ENCODE peak calls at places on chromosomes 3 and 15, in four cellular contexts. J, X, V and F are unnamed samples.

GRCh38 chr15:40344631-40345120 is 3.9 kb upstream of the CCDC9B start:
- DNase-seq in X (peak), V (no peak), J (peak), F (peak)

GRCh38 chr15:31487811-31488436 is 161.3 kb downstream of the KLF13 start:
- DNase-seq in J (peak), X (no peak), V (peak), F (no peak)

GRCh38 chr3:37973250-37974054 is 17.1 kb upstream of the VILL start:
- DNase-seq in X (no peak), J (no peak), V (no peak), F (no peak)

GRCh38 chr3:2156244-2156847 is 57.7 kb downstream of the CNTN4 start:
- DNase-seq in X (no peak), V (peak), J (peak), F (no peak)

GRCh38 chr15:60120100-60120499 is 116.0 kb downstream of the FOXB1 start:
- DNase-seq in V (no peak), J (no peak), X (no peak), F (no peak)

GRCh38 chr15:50206020-50206419 is 24.0 kb downstream of the SLC27A2 start:
- DNase-seq in X (no peak), V (no peak), J (no peak), F (no peak)

GRCh38 chr15:67130673-67131601 is 65.5 kb downstream of the SMAD3 start:
- DNase-seq in J (no peak), V (no peak), X (no peak), F (no peak)

GRCh38 chr3:28799084-28799483 is 450.5 kb upstream of the AZI2 start:
- DNase-seq in V (no peak), X (no peak), J (no peak), F (no peak)

GRCh38 chr15:63843901-63844317 is 10.2 kb upstream of the HERC1 start:
- DNase-seq in X (no peak), V (no peak), J (no peak), F (no peak)

GRCh38 chr15:40430271-40430805 is 10.4 kb upstream of the BAHD1 start:
- DNase-seq in J (no peak), V (no peak), X (no peak), F (no peak)

GRCh38 chr15:67474405-67475080 is 46.4 kb upstream of the C15orf61 start:
- DNase-seq in J (no peak), V (no peak), X (no peak), F (no peak)

GRCh38 chr15:68028808-68029207 is 25.3 kb upstream of the PIAS1 start:
- DNase-seq in J (no peak), X (no peak), V (no peak), F (no peak)

GRCh38 chr15:61205427-61205826 is 23.7 kb downstream of the RORA start:
- DNase-seq in V (no peak), J (no peak), X (no peak), F (peak)

GRCh38 chr3:126911162-126912026 is 71.5 kb upstream of the PLXNA1 start:
- DNase-seq in V (no peak), J (no peak), X (peak), F (peak)

GRCh38 chr15:90106522-90107117 is 4.4 kb upstream of the IDH2 start:
- DNase-seq in X (no peak), J (no peak), V (no peak), F (no peak)

GRCh38 chr3:80733522-80734176 is 965.9 kb upstream of the ROBO1 start:
- DNase-seq in J (no peak), X (no peak), V (peak), F (peak)

GRCh38 chr15:58605931-58606330 is 143.6 kb downstream of the ADAM10 start:
- DNase-seq in X (no peak), J (no peak), V (no peak), F (no peak)

GRCh38 chr3:14297305-14297704 is 105.1 kb upstream of the SLC6A6 start:
- DNase-seq in X (no peak), J (no peak), V (no peak), F (no peak)

GRCh38 chr3:36373084-36373483 is 7.2 kb upstream of the STAC start:
- DNase-seq in V (no peak), X (no peak), J (no peak), F (no peak)

GRCh38 chr3:118955914-118956556 is 78.6 kb downstream of the IGSF11 start:
- DNase-seq in X (no peak), V (no peak), J (no peak), F (no peak)

GRCh38 chr15:85800460-85801123 is 5.9 kb upstream of the KLHL25 start:
- DNase-seq in V (no peak), J (peak), X (no peak), F (no peak)

GRCh38 chr3:123702720-123703119 is 117.9 kb upstream of the HACD2 start:
- DNase-seq in J (no peak), X (no peak), V (no peak), F (no peak)

GRCh38 chr3:99704417-99704816 is 66.0 kb downstream of the COL8A1 start:
- DNase-seq in J (no peak), V (no peak), X (no peak), F (no peak)
- TF ChIP-seq CTCF in J (no peak), V (no peak), X (no peak), F (no peak)

DNA sequence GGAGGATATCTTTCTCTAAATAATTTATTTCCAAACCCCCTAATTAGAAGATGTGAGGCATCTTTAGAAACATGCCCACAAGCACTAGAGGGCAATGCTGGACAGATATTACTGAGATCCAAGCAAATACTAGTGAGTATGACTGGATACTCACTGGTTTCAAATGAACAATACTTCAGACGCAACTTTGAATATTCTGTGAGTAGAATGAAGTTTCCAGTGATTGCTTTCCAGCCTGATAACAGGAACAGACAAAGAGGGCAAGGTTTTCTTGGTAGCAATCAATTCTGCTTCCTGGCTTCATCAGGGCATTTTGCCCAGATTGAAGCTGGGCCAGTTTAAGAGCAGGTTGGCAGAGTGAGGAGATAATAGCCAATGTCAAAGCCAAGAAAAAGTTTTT is 442.6 kb upstream of the PDZRN3 start:
- DNase-seq in J (no peak), V (no peak), X (no peak), F (no peak)
- TF ChIP-seq CTCF in J (peak), V (peak), X (no peak), F (no peak)

DNA sequence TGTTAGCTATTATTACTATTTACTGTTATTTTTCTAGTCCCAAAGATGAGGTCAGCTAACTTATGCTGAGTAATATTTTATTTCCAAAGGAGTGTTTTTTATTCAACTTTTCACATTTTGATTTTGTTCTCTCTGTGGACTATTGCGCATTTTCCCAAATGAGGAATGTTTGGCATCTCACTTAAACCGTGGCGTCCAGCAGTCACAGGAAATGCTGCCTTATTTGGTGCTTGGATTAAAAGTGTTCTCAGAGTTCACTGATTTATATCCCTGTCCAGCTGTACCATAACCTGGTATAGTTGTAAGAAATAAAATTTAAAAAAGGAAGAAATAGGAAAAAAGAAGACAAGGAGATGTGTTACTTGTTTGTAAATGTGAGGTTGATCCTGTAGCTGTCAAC is 166.8 kb downstream of the THSD4 start:
- DNase-seq in X (no peak), V (no peak), J (no peak), F (no peak)
- TF ChIP-seq CTCF in X (no peak), V (no peak), J (no peak), F (no peak)

GRCh38 chr3:149658444-149659172 is 783 bp upstream of the WWTR1 start:
- DNase-seq in J (peak), V (peak), X (no peak), F (peak)
- TF ChIP-seq CTCF in J (peak), V (no peak), X (no peak), F (no peak)